ENCODE peak calls at places on chromosomes 4 and X, in nine cellular contexts. One of them, this sample, is unnamed.

GRCh38 chrX:48938721-48939416 is 18.5 kb downstream of the OTUD5 start:
- DNase-seq in posterior vena cava: no peak
- DNase-seq in posterior cingulate gyrus: no peak
- DNase-seq in amniotic stem cell: no peak
- DNase-seq in transverse colon: peak; percentile 69
- DNase-seq in glutamatergic neuron: no peak
- DNase-seq in memory B cell: peak; percentile 67
- DNase-seq in NCI-H2029: no peak
- DNase-seq in sciatic nerve: no peak
- DNase-seq in this sample: no peak

GRCh38 chr4:108783666-108784463 is 21.0 kb upstream of the ETNPPL start:
- DNase-seq in posterior cingulate gyrus: no peak
- DNase-seq in transverse colon: no peak
- DNase-seq in posterior vena cava: no peak
- DNase-seq in amniotic stem cell: no peak
- DNase-seq in memory B cell: no peak
- DNase-seq in glutamatergic neuron: no peak
- DNase-seq in NCI-H2029: no peak
- DNase-seq in sciatic nerve: no peak
- DNase-seq in this sample: no peak

GRCh38 chrX:69088171-69088938 is 76.9 kb downstream of the PJA1 start:
- DNase-seq in amniotic stem cell: no peak
- DNase-seq in glutamatergic neuron: no peak
- DNase-seq in posterior vena cava: no peak
- DNase-seq in posterior cingulate gyrus: no peak
- DNase-seq in transverse colon: no peak
- DNase-seq in NCI-H2029: no peak
- DNase-seq in memory B cell: no peak
- DNase-seq in sciatic nerve: no peak
- DNase-seq in this sample: no peak

GRCh38 chr4:120857312-120857711 is 65.2 kb downstream of the PRDM5 start:
- DNase-seq in glutamatergic neuron: no peak
- DNase-seq in transverse colon: no peak
- DNase-seq in posterior cingulate gyrus: no peak
- DNase-seq in posterior vena cava: no peak
- DNase-seq in amniotic stem cell: no peak
- DNase-seq in sciatic nerve: no peak
- DNase-seq in NCI-H2029: no peak
- DNase-seq in memory B cell: no peak
- DNase-seq in this sample: no peak

GRCh38 chr4:174828845-174829701 is at the start of gene GLRA3:
- DNase-seq in memory B cell: peak; percentile 39
- DNase-seq in sciatic nerve: peak; percentile 55
- DNase-seq in glutamatergic neuron: peak; percentile 94
- DNase-seq in posterior vena cava: peak; percentile 77
- DNase-seq in transverse colon: peak; percentile 15
- DNase-seq in posterior cingulate gyrus: peak; percentile 90
- DNase-seq in NCI-H2029: peak; percentile 96
- DNase-seq in amniotic stem cell: peak; percentile 14
- DNase-seq in this sample: peak; percentile 97

GRCh38 chr4:71860643-71861042 is 76.8 kb upstream of the GC start:
- DNase-seq in amniotic stem cell: no peak
- DNase-seq in posterior vena cava: no peak
- DNase-seq in glutamatergic neuron: no peak
- DNase-seq in posterior cingulate gyrus: no peak
- DNase-seq in transverse colon: no peak
- DNase-seq in memory B cell: no peak
- DNase-seq in sciatic nerve: no peak
- DNase-seq in NCI-H2029: no peak
- DNase-seq in this sample: no peak

GRCh38 chr4:55447826-55448225 is 52.1 kb downstream of the TMEM165 start:
- DNase-seq in amniotic stem cell: no peak
- DNase-seq in transverse colon: no peak
- DNase-seq in glutamatergic neuron: no peak
- DNase-seq in memory B cell: no peak
- DNase-seq in sciatic nerve: no peak
- DNase-seq in posterior cingulate gyrus: no peak
- DNase-seq in NCI-H2029: no peak
- DNase-seq in posterior vena cava: no peak
- DNase-seq in this sample: no peak

GRCh38 chr4:156169011-156169410 is 215.3 kb upstream of the CTSO start:
- DNase-seq in posterior vena cava: peak; percentile 78
- DNase-seq in posterior cingulate gyrus: peak; percentile 34
- DNase-seq in memory B cell: no peak
- DNase-seq in glutamatergic neuron: no peak
- DNase-seq in amniotic stem cell: peak; percentile 58
- DNase-seq in NCI-H2029: no peak
- DNase-seq in sciatic nerve: peak; percentile 40
- DNase-seq in transverse colon: no peak
- DNase-seq in this sample: peak; percentile 18

GRCh38 chr4:139761461-139761860 is 95.8 kb downstream of the MGST2 start:
- DNase-seq in amniotic stem cell: no peak
- DNase-seq in sciatic nerve: no peak
- DNase-seq in posterior vena cava: no peak
- DNase-seq in NCI-H2029: no peak
- DNase-seq in glutamatergic neuron: no peak
- DNase-seq in transverse colon: no peak
- DNase-seq in memory B cell: no peak
- DNase-seq in posterior cingulate gyrus: no peak
- DNase-seq in this sample: no peak

GRCh38 chrX:141642979-141643378 is 53.5 kb downstream of the SPANXA2 start:
- DNase-seq in posterior vena cava: no peak
- DNase-seq in glutamatergic neuron: no peak
- DNase-seq in memory B cell: no peak
- DNase-seq in posterior cingulate gyrus: no peak
- DNase-seq in amniotic stem cell: peak; percentile 4
- DNase-seq in transverse colon: no peak
- DNase-seq in NCI-H2029: no peak
- DNase-seq in sciatic nerve: no peak
- DNase-seq in this sample: no peak

GRCh38 chr4:164087733-164088132 is 593.2 kb downstream of the TMA16 start:
- DNase-seq in amniotic stem cell: no peak
- DNase-seq in sciatic nerve: no peak
- DNase-seq in NCI-H2029: no peak
- DNase-seq in memory B cell: no peak
- DNase-seq in transverse colon: no peak
- DNase-seq in posterior vena cava: no peak
- DNase-seq in posterior cingulate gyrus: no peak
- DNase-seq in glutamatergic neuron: no peak
- DNase-seq in this sample: no peak

GRCh38 chrX:85897376-85898110 is 149.8 kb downstream of the CHM start:
- DNase-seq in transverse colon: no peak
- DNase-seq in glutamatergic neuron: peak; percentile 12
- DNase-seq in memory B cell: no peak
- DNase-seq in posterior vena cava: no peak
- DNase-seq in posterior cingulate gyrus: no peak
- DNase-seq in sciatic nerve: no peak
- DNase-seq in NCI-H2029: peak; percentile 0
- DNase-seq in amniotic stem cell: no peak
- DNase-seq in this sample: no peak

GRCh38 chr4:114417214-114417613 is 181.4 kb upstream of the UGT8 start:
- DNase-seq in NCI-H2029: no peak
- DNase-seq in glutamatergic neuron: no peak
- DNase-seq in posterior cingulate gyrus: no peak
- DNase-seq in transverse colon: no peak
- DNase-seq in memory B cell: no peak
- DNase-seq in sciatic nerve: no peak
- DNase-seq in amniotic stem cell: no peak
- DNase-seq in posterior vena cava: no peak
- DNase-seq in this sample: peak; percentile 48

This sample was measured in DMS153.